ENCODE peak calls at places on chromosomes 11 and 22, in six cellular contexts. J, K, M, V, Q and D are unnamed samples.

GRCh38 chr22:37425369-37425768 is 1.9 kb downstream of the ELFN2 start:
- DNase-seq in J (peak), K (no peak), M (no peak), V (no peak), Q (no peak), D (no peak)

GRCh38 chr11:46649180-46649738 is 31.9 kb downstream of the ATG13 start:
- DNase-seq in J (peak), K (peak), M (peak), V (no peak), Q (peak), D (peak)

GRCh38 chr22:23055448-23056179 is 14.7 kb upstream of the GNAZ start:
- DNase-seq in J (no peak), K (no peak), M (no peak), V (no peak), Q (no peak), D (no peak)

GRCh38 chr11:116202922-116203321 is 569.9 kb downstream of the BUD13 start:
- DNase-seq in J (no peak), K (no peak), M (no peak), V (no peak), Q (no peak), D (no peak)

GRCh38 chr11:125496465-125496817 is 376 bp upstream of the FEZ1 start:
- DNase-seq in J (no peak), K (no peak), M (no peak), V (no peak), Q (no peak), D (no peak)

GRCh38 chr11:63251312-63251711 is 7.9 kb upstream of the SLC22A25 start:
- DNase-seq in J (no peak), K (no peak), M (no peak), V (no peak), Q (no peak), D (no peak)

GRCh38 chr11:67422894-67423293 is 5.4 kb upstream of the RPS6KB2 start:
- DNase-seq in J (no peak), K (no peak), M (no peak), V (no peak), Q (peak), D (no peak)

GRCh38 chr11:66912361-66912760 is 45.8 kb downstream of the PC start:
- DNase-seq in J (no peak), K (no peak), M (no peak), V (no peak), Q (no peak), D (no peak)

GRCh38 chr11:120608760-120609211 is 97.2 kb downstream of the GRIK4 start:
- DNase-seq in J (no peak), K (no peak), M (peak), V (no peak), Q (no peak), D (peak)

GRCh38 chr11:128470081-128470480 is 117.3 kb downstream of the ETS1 start:
- DNase-seq in J (no peak), K (no peak), M (no peak), V (no peak), Q (no peak), D (no peak)

GRCh38 chr22:39496131-39496838 is 5.8 kb upstream of the MIEF1 start:
- DNase-seq in J (peak), K (peak), M (peak), V (peak), Q (no peak), D (peak)

GRCh38 chr11:58637367-58637766 is 14.9 kb downstream of the CNTF start:
- DNase-seq in J (no peak), K (no peak), M (no peak), V (no peak), Q (no peak), D (no peak)

GRCh38 chr11:1077417-1078119 is 2.9 kb downstream of the MUC2 start:
- DNase-seq in J (peak), K (peak), M (no peak), V (peak), Q (no peak), D (no peak)

GRCh38 chr11:102730036-102730815 is 5.5 kb upstream of the MMP8 start:
- DNase-seq in J (no peak), K (no peak), M (no peak), V (no peak), Q (no peak), D (no peak)

GRCh38 chr11:118128821-118129474 is 23.7 kb downstream of the SCN4B start:
- DNase-seq in J (no peak), K (no peak), M (no peak), V (peak), Q (no peak), D (no peak)

DNA sequence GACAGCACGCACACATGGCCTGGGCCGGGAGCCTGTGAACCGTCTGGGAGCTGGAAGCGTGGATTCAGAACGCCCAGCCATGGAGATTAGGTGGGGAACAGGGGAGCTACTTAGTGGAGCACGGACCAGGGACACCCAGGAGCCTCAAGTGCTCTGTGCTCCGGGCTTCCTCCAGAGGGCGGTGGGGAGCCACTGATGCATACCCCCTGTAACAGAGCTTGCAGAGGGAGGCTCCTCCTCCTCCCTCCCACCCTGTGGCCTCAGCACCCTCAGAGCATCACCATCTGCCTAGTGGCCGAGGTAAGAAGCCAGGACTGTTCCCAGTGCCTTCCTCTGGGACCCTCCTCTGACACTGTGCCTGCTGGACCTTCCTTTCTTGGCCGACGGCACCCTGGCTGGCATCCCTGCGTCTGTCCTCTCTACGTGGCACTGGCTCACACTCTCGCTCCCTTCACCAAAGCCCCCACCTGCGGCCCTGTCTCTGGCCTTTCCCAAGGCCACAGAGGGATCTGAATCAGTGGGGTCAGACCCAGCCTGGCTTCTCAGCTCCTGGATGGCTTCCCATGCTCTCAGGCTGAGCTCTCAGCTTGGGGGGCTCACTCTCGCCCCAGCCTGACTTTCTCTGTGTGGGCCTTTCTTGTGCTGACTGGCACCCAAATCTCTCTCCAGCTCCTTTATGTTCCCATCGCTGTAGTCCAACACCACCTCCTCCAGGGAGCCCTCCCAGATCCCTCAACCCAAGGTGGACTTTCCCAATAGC is 780.9 kb downstream of the BRD1 start:
- DNase-seq in J (no peak), K (no peak), M (peak), V (peak), Q (no peak), D (no peak)
- TF ChIP-seq CTCF in J (no peak), K (peak), M (no peak), V (peak), Q (no peak), D (peak)

GRCh38 chr22:16845881-16846280 is 20.7 kb upstream of the XKR3 start:
- DNase-seq in J (no peak), K (no peak), M (no peak), V (no peak), Q (no peak), D (no peak)
- H3K27ac ChIP-seq in J (no peak), K (no peak), M (no peak), V (no peak), Q (no peak), D (no peak)

DNA sequence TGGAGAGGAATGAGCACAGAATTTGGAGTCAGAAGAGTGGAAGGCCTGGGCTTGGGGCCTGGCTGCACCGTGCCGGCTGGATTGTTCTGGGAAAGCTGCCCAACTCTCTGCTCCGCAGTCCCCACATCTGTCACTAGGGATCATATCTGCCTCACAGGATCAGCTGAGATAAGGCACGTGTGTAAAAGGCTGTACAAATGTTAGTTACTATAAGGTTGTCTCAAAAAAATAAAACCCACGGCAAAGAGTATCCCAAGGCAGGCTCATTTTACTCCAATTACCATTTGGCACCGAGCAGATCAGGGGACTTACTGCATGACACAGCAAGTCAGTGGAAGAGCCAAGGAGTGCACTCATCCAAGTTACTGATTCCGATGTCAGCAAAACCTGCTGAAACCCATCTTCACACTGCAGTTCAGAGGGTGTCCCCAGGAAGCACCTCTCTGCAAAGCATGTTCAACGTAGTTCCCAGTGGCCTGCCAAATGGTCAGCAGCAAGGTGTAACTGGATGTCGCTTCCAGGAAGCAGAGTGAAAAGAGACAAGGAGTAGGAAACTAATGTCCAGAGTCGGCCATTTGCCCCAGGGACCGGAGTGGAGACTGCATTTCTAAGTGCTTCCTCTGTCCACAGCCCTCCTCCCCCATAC is 18.1 kb upstream of the MRTFA start:
- DNase-seq in J (peak), K (peak), M (no peak), V (no peak), Q (no peak), D (peak)
- TF ChIP-seq CTCF in J (no peak), K (peak), M (no peak), V (peak), Q (peak), D (peak)

DNA sequence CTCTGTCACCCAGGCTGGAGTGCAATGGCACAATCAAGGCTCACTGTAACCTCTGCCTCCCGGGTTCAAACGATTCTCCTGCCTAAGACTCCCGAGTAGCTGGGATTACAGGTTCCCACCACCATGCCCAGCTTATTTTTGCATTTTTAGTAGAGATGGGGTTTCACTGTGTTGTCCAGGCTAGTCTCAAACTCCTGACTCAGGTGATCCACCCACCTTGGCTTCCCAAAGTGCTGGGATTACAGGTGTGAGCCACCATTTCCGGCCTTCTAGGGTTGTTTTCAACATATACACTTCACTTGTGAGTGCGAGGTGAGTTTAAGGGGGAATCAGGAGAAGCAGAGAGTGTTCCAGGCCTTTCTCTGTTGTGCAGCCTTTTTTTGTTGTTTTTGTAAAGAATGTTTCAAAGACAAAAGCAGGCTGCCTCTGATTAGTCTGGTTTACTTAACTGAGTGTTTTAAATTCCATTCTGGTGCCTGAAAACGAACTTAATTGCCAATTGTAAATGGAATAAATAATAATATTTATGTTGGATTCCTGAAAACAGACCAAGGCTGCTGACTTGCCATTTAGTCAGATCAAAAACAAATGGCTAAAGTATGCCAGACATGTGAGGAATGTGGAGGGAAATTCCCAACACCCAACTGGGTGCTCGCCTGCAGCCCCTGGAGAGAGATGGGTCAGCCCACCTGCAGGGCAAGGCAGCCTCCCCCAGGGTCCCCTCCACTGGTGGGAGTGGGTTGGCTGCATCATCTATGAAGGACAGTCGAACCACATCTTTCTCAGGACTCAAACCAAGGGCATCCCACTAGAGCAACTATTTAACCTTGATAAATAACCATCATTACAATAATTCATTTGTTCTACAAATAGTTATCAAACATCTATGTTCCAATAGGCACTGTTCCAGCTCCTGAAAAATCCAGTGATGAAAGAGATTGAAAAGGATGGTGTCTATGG is 4.6 kb upstream of the RANGAP1 start:
- DNase-seq in J (no peak), K (no peak), M (no peak), V (no peak), Q (peak), D (no peak)
- H3K27ac ChIP-seq in J (no peak), K (no peak), M (no peak), V (peak), Q (peak), D (no peak)

GRCh38 chr11:69293087-69293486 is 868 bp upstream of the MYEOV start:
- DNase-seq in J (no peak), K (no peak), M (no peak), V (peak), Q (no peak), D (no peak)
- TF ChIP-seq CTCF in J (no peak), K (no peak), M (no peak), V (peak), Q (no peak), D (peak)

GRCh38 chr22:32868928-32869327 is 67.4 kb downstream of the TIMP3 start:
- DNase-seq in J (no peak), K (no peak), M (no peak), V (no peak), Q (no peak), D (no peak)
- H3K27ac ChIP-seq in J (no peak), K (no peak), M (no peak), V (no peak), Q (no peak), D (no peak)

DNA sequence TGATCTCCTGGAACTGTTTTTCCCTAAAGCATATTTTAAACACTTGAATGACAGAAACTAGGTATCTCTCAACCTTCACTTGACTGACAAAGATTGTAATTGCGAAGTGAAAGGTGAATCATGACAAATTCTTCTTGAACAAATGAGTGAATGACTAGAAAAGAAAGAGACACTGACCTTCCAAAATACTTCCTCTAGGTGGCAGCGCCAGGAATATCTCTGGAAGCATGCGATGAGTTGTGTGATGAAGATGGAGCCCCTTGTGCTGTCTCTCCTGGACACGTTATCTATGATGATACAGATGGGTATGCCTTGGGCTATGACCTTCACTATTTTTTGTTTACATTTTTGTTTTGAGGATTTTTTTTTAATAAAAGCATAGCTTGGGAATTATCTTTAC is 7.0 kb upstream of the CASP12 start:
- DNase-seq in J (no peak), K (no peak), M (no peak), V (no peak), Q (no peak), D (no peak)
- TF ChIP-seq CTCF in J (no peak), K (no peak), M (no peak), V (no peak), Q (no peak), D (no peak)

GRCh38 chr11:86671386-86672006 is 920 bp downstream of the ME3 start:
- DNase-seq in J (peak), K (peak), M (peak), V (peak), Q (no peak), D (peak)
- H3K27ac ChIP-seq in J (peak), K (peak), M (peak), V (peak), Q (peak), D (peak)

GRCh38 chr11:65380460-65381126 is 1.9 kb downstream of the SLC25A45 start:
- DNase-seq in J (no peak), K (no peak), M (peak), V (peak), Q (no peak), D (no peak)
- TF ChIP-seq CTCF in J (no peak), K (no peak), M (peak), V (no peak), Q (no peak), D (no peak)

GRCh38 chr11:76228122-76229000 is 22.1 kb upstream of the WNT11 start:
- DNase-seq in J (no peak), K (no peak), M (no peak), V (no peak), Q (no peak), D (no peak)

GRCh38 chr11:76229690-76230240 is 23.5 kb upstream of the WNT11 start:
- DNase-seq in J (no peak), K (no peak), M (no peak), V (no peak), Q (no peak), D (no peak)

GRCh38 chr11:76225122-76225584 is 18.9 kb upstream of the WNT11 start:
- DNase-seq in J (no peak), K (no peak), M (no peak), V (no peak), Q (no peak), D (peak)

GRCh38 chr11:76224461-76225121 is 18.3 kb upstream of the WNT11 start:
- DNase-seq in J (no peak), K (no peak), M (no peak), V (no peak), Q (no peak), D (no peak)

DNA sequence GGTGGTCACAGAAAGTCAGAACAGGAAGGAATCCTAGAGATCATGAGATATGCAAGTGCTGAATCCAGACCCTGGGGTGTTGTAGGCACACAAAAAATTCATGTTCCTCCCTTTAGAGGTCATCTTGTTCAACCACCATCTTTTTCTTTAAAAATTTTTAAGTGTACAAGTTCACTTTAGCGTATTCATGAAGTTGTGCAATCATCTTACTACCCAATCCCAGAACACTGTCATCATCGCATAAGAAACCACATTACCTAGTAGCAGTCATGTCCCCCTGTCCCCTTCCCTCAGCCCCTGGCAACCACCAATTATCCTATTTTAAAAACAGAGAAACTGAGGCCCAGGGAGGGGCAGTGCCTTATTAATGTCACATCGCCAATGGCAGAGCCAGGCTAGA is 20.3 kb upstream of the WNT11 start:
- DNase-seq in J (no peak), K (no peak), M (no peak), V (no peak), Q (no peak), D (no peak)
- H3K27ac ChIP-seq in J (no peak), K (no peak), M (no peak), V (no peak), Q (no peak), D (no peak)